ENCODE peak calls at places on chromosomes 13 and 19, in nine cellular contexts. One of them, this sample, is unnamed.
A peak's percentile ranks its signal among the peaks of the same experiment; 100 is the strongest.

GRCh38 chr19:18153555-18154134 is 682 bp downstream of the PIK3R2 start:
- DNase-seq in A549: no peak
- DNase-seq in AG04450: no peak
- DNase-seq in MCF 10A: no peak
- DNase-seq in WTC11: no peak
- DNase-seq in adrenal gland: peak; percentile 48
- DNase-seq in fibroblast of the aortic adventitia: no peak
- DNase-seq in progenitor cell of endocrine pancreas: no peak
- DNase-seq in AG10803: no peak
- DNase-seq in this sample: no peak

GRCh38 chr13:27425918-27426630 is 1.7 kb downstream of the GTF3A start:
- DNase-seq in WTC11: peak; percentile 29
- DNase-seq in AG04450: no peak
- DNase-seq in adrenal gland: peak; percentile 81
- DNase-seq in MCF 10A: peak; percentile 92
- DNase-seq in progenitor cell of endocrine pancreas: no peak
- DNase-seq in A549: peak; percentile 51
- DNase-seq in AG10803: peak; percentile 81
- DNase-seq in fibroblast of the aortic adventitia: peak; percentile 78
- DNase-seq in this sample: peak; percentile 66

GRCh38 chr19:46630806-46631205 is 5.2 kb downstream of the GNG8 start:
- DNase-seq in adrenal gland: no peak
- DNase-seq in A549: no peak
- DNase-seq in progenitor cell of endocrine pancreas: no peak
- DNase-seq in WTC11: no peak
- DNase-seq in fibroblast of the aortic adventitia: no peak
- DNase-seq in MCF 10A: no peak
- DNase-seq in AG04450: no peak
- DNase-seq in AG10803: no peak
- DNase-seq in this sample: no peak

GRCh38 chr19:58328999-58329398 is 2.2 kb downstream of the ZSCAN22 start:
- DNase-seq in A549: no peak
- DNase-seq in WTC11: peak; percentile 77
- DNase-seq in fibroblast of the aortic adventitia: no peak
- DNase-seq in adrenal gland: no peak
- DNase-seq in MCF 10A: no peak
- DNase-seq in progenitor cell of endocrine pancreas: peak; percentile 28
- DNase-seq in AG04450: no peak
- DNase-seq in AG10803: no peak
- DNase-seq in this sample: no peak

GRCh38 chr19:976476-976875 is 7.7 kb upstream of the WDR18 start:
- DNase-seq in fibroblast of the aortic adventitia: no peak
- DNase-seq in AG04450: no peak
- DNase-seq in MCF 10A: no peak
- DNase-seq in progenitor cell of endocrine pancreas: no peak
- DNase-seq in A549: no peak
- DNase-seq in WTC11: no peak
- DNase-seq in AG10803: no peak
- DNase-seq in adrenal gland: no peak
- DNase-seq in this sample: no peak

GRCh38 chr19:49117677-49118564 is 1.0 kb downstream of the C19orf73 start:
- DNase-seq in progenitor cell of endocrine pancreas: no peak
- DNase-seq in adrenal gland: no peak
- DNase-seq in AG04450: no peak
- DNase-seq in AG10803: no peak
- DNase-seq in fibroblast of the aortic adventitia: no peak
- DNase-seq in WTC11: no peak
- DNase-seq in A549: no peak
- DNase-seq in MCF 10A: no peak
- DNase-seq in this sample: no peak

GRCh38 chr13:95420501-95420900 is 119.2 kb upstream of the ABCC4 start:
- DNase-seq in adrenal gland: no peak
- DNase-seq in A549: no peak
- DNase-seq in AG04450: no peak
- DNase-seq in progenitor cell of endocrine pancreas: no peak
- DNase-seq in WTC11: peak; percentile 15
- DNase-seq in MCF 10A: peak; percentile 64
- DNase-seq in fibroblast of the aortic adventitia: no peak
- DNase-seq in AG10803: no peak
- DNase-seq in this sample: no peak

GRCh38 chr13:37869756-37870488 is at the start of gene TRPC4:
- DNase-seq in WTC11: peak; percentile 76
- DNase-seq in AG10803: peak; percentile 80
- DNase-seq in adrenal gland: peak; percentile 21
- DNase-seq in fibroblast of the aortic adventitia: peak; percentile 41
- DNase-seq in A549: peak; percentile 1
- DNase-seq in progenitor cell of endocrine pancreas: peak; percentile 49
- DNase-seq in AG04450: no peak
- DNase-seq in MCF 10A: peak; percentile 78
- DNase-seq in this sample: peak; percentile 29

GRCh38 chr13:20714161-20714560 is 10.7 kb downstream of the IL17D start:
- DNase-seq in WTC11: no peak
- DNase-seq in fibroblast of the aortic adventitia: peak; percentile 64
- DNase-seq in A549: no peak
- DNase-seq in progenitor cell of endocrine pancreas: no peak
- DNase-seq in adrenal gland: no peak
- DNase-seq in MCF 10A: no peak
- DNase-seq in AG10803: peak; percentile 81
- DNase-seq in AG04450: no peak
- DNase-seq in this sample: no peak

GRCh38 chr19:39401549-39402416 is 4.9 kb upstream of the ZFP36 start:
- DNase-seq in A549: no peak
- DNase-seq in AG10803: peak; percentile 61
- DNase-seq in MCF 10A: peak; percentile 88
- DNase-seq in WTC11: no peak
- DNase-seq in fibroblast of the aortic adventitia: peak; percentile 77
- DNase-seq in AG04450: no peak
- DNase-seq in progenitor cell of endocrine pancreas: no peak
- DNase-seq in adrenal gland: peak; percentile 84
- DNase-seq in this sample: peak; percentile 67

GRCh38 chr19:3343619-3344502 is 22.5 kb upstream of the NFIC start:
- DNase-seq in MCF 10A: peak; percentile 97
- DNase-seq in AG04450: no peak
- DNase-seq in adrenal gland: peak; percentile 94
- DNase-seq in WTC11: peak; percentile 55
- DNase-seq in A549: peak; percentile 93
- DNase-seq in progenitor cell of endocrine pancreas: no peak
- DNase-seq in fibroblast of the aortic adventitia: peak; percentile 87
- DNase-seq in AG10803: peak; percentile 94
- DNase-seq in this sample: peak; percentile 88

GRCh38 chr19:49335071-49335783 is at the start of gene CD37:
- DNase-seq in progenitor cell of endocrine pancreas: no peak
- DNase-seq in AG04450: no peak
- DNase-seq in MCF 10A: no peak
- DNase-seq in fibroblast of the aortic adventitia: no peak
- DNase-seq in A549: no peak
- DNase-seq in WTC11: no peak
- DNase-seq in AG10803: no peak
- DNase-seq in adrenal gland: no peak
- DNase-seq in this sample: no peak

GRCh38 chr13:100349594-100349993 is 239.0 kb downstream of the GGACT start:
- DNase-seq in progenitor cell of endocrine pancreas: no peak
- DNase-seq in WTC11: no peak
- DNase-seq in MCF 10A: no peak
- DNase-seq in AG10803: no peak
- DNase-seq in adrenal gland: no peak
- DNase-seq in AG04450: no peak
- DNase-seq in A549: no peak
- DNase-seq in fibroblast of the aortic adventitia: no peak
- DNase-seq in this sample: no peak

GRCh38 chr13:25771641-25772478 is 280.0 kb downstream of the SHISA2 start:
- DNase-seq in A549: no peak
- DNase-seq in WTC11: no peak
- DNase-seq in AG10803: no peak
- DNase-seq in adrenal gland: no peak
- DNase-seq in fibroblast of the aortic adventitia: no peak
- DNase-seq in MCF 10A: no peak
- DNase-seq in AG04450: no peak
- DNase-seq in progenitor cell of endocrine pancreas: no peak
- DNase-seq in this sample: no peak
- TF ChIP-seq CTCF in A549: no peak
- TF ChIP-seq CTCF in WTC11: no peak
- TF ChIP-seq CTCF in AG10803: no peak
- TF ChIP-seq CTCF in adrenal gland: no peak
- TF ChIP-seq CTCF in fibroblast of the aortic adventitia: no peak
- TF ChIP-seq CTCF in MCF 10A: no peak
- TF ChIP-seq CTCF in AG04450: no peak
- TF ChIP-seq CTCF in progenitor cell of endocrine pancreas: no peak
- TF ChIP-seq CTCF in this sample: no peak

GRCh38 chr13:52012512-52012836 is 276 bp downstream of the ALG11 start:
- DNase-seq in fibroblast of the aortic adventitia: no peak
- DNase-seq in AG04450: no peak
- DNase-seq in adrenal gland: no peak
- DNase-seq in progenitor cell of endocrine pancreas: no peak
- DNase-seq in AG10803: no peak
- DNase-seq in A549: no peak
- DNase-seq in MCF 10A: no peak
- DNase-seq in WTC11: no peak
- DNase-seq in this sample: no peak

GRCh38 chr13:52009985-52010384 is 1.3 kb downstream of the ATP7B start:
- DNase-seq in A549: no peak
- DNase-seq in adrenal gland: no peak
- DNase-seq in progenitor cell of endocrine pancreas: no peak
- DNase-seq in fibroblast of the aortic adventitia: no peak
- DNase-seq in AG04450: no peak
- DNase-seq in MCF 10A: no peak
- DNase-seq in WTC11: no peak
- DNase-seq in AG10803: no peak
- DNase-seq in this sample: no peak

GRCh38 chr13:52011690-52012511 is at the start of gene ALG11:
- DNase-seq in AG10803: peak; percentile 97
- DNase-seq in fibroblast of the aortic adventitia: peak; percentile 96
- DNase-seq in A549: peak; percentile 86
- DNase-seq in MCF 10A: peak; percentile 99
- DNase-seq in AG04450: peak; percentile 93
- DNase-seq in WTC11: peak; percentile 100
- DNase-seq in progenitor cell of endocrine pancreas: peak; percentile 100
- DNase-seq in adrenal gland: peak; percentile 100
- DNase-seq in this sample: peak; percentile 100

GRCh38 chr13:52006491-52007245 is 4.6 kb downstream of the ATP7B start:
- DNase-seq in A549: no peak
- DNase-seq in AG04450: no peak
- DNase-seq in WTC11: no peak
- DNase-seq in AG10803: no peak
- DNase-seq in adrenal gland: no peak
- DNase-seq in MCF 10A: no peak
- DNase-seq in progenitor cell of endocrine pancreas: no peak
- DNase-seq in fibroblast of the aortic adventitia: no peak
- DNase-seq in this sample: no peak

DNA sequence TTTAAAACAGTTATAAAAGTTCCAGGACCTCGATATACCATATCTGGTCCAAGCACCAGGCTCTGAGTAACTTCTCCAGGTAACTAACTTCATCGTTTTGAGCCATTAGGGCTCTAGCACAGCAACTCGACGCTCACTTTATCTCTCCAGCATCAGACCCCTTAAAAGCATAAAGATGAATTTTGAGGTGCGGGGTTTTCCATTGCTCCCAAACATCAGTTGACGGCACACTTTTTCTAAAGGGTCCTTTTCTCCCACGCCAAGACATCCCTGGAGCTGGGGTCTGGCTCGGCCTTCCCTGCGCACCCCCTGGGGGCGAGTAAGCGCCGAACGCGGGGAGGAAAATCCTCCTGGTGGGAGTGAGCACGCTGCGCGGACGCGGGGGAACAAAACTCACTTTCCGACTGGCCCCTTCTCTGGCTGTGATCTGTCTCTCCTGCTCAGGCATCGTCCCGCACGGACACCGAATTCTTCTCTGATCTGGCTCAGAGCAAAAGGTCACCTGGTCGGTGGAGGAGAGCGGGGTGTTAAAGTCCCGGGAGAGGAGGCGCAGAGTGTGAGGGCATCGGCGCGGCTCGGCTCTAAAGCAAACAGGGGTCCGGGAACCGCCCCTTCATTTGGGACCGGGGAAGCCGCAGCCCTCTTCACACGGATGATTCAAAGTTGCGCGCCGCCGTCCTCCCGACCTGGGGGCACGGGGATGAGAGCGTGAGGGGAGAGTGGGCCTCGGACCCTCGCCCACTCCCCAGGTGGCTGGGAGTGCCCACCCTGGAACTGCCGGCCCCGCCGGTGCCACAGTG is at the start of gene ATP7B:
- DNase-seq in AG10803: no peak
- DNase-seq in AG04450: no peak
- DNase-seq in A549: peak; percentile 31
- DNase-seq in WTC11: peak; percentile 62
- DNase-seq in MCF 10A: no peak
- DNase-seq in fibroblast of the aortic adventitia: no peak
- DNase-seq in adrenal gland: peak; percentile 30
- DNase-seq in progenitor cell of endocrine pancreas: peak; percentile 28
- DNase-seq in this sample: peak; percentile 36
- TF ChIP-seq CTCF in AG10803: peak; percentile 25
- TF ChIP-seq CTCF in AG04450: peak; percentile 25
- TF ChIP-seq CTCF in A549: no peak
- TF ChIP-seq CTCF in WTC11: no peak
- TF ChIP-seq CTCF in MCF 10A: no peak
- TF ChIP-seq CTCF in fibroblast of the aortic adventitia: peak; percentile 21
- TF ChIP-seq CTCF in adrenal gland: no peak
- TF ChIP-seq CTCF in progenitor cell of endocrine pancreas: peak; percentile 47
- TF ChIP-seq CTCF in this sample: no peak

GRCh38 chr13:49240017-49240416 is 7.7 kb upstream of the CDADC1 start:
- DNase-seq in A549: no peak
- DNase-seq in MCF 10A: peak; percentile 57
- DNase-seq in adrenal gland: peak; percentile 38
- DNase-seq in AG10803: no peak
- DNase-seq in AG04450: no peak
- DNase-seq in fibroblast of the aortic adventitia: peak; percentile 45
- DNase-seq in WTC11: peak; percentile 18
- DNase-seq in progenitor cell of endocrine pancreas: no peak
- DNase-seq in this sample: peak; percentile 38
- TF ChIP-seq CTCF in A549: peak; percentile 35
- TF ChIP-seq CTCF in MCF 10A: peak; percentile 38
- TF ChIP-seq CTCF in adrenal gland: peak; percentile 19
- TF ChIP-seq CTCF in AG10803: peak; percentile 59
- TF ChIP-seq CTCF in AG04450: peak; percentile 62
- TF ChIP-seq CTCF in fibroblast of the aortic adventitia: peak; percentile 62
- TF ChIP-seq CTCF in WTC11: no peak
- TF ChIP-seq CTCF in progenitor cell of endocrine pancreas: peak; percentile 25
- TF ChIP-seq CTCF in this sample: no peak

DNA sequence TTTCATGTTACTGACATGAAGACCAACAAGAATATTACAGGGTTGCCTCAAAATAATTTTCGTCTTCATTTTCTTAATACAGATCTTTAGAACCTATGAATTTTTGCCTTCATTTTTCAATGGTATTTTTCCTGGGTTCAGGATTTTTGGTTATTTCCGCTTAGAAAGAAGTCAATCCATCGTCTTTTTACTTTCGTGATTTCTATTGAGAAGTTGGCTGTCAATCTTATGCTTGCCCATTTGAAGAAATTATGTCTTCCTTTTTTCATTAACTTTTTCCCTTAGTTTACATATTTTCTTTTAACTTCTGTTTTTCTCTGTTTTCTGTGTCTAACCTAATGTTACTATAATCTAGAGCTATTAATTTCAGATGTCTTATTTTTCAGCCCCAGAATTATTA is 868.9 kb upstream of the SLC10A2 start:
- DNase-seq in AG04450: no peak
- DNase-seq in fibroblast of the aortic adventitia: no peak
- DNase-seq in AG10803: no peak
- DNase-seq in adrenal gland: no peak
- DNase-seq in MCF 10A: no peak
- DNase-seq in progenitor cell of endocrine pancreas: no peak
- DNase-seq in WTC11: no peak
- DNase-seq in A549: no peak
- DNase-seq in this sample: no peak
- TF ChIP-seq CTCF in AG04450: no peak
- TF ChIP-seq CTCF in fibroblast of the aortic adventitia: no peak
- TF ChIP-seq CTCF in AG10803: no peak
- TF ChIP-seq CTCF in adrenal gland: no peak
- TF ChIP-seq CTCF in MCF 10A: no peak
- TF ChIP-seq CTCF in progenitor cell of endocrine pancreas: no peak
- TF ChIP-seq CTCF in WTC11: no peak
- TF ChIP-seq CTCF in A549: no peak
- TF ChIP-seq CTCF in this sample: no peak

GRCh38 chr19:11548315-11548700 is 9.7 kb downstream of the CNN1 start:
- DNase-seq in AG04450: no peak
- DNase-seq in WTC11: no peak
- DNase-seq in progenitor cell of endocrine pancreas: no peak
- DNase-seq in MCF 10A: no peak
- DNase-seq in A549: no peak
- DNase-seq in fibroblast of the aortic adventitia: no peak
- DNase-seq in AG10803: no peak
- DNase-seq in adrenal gland: no peak
- DNase-seq in this sample: no peak
- TF ChIP-seq CTCF in AG04450: no peak
- TF ChIP-seq CTCF in WTC11: no peak
- TF ChIP-seq CTCF in progenitor cell of endocrine pancreas: no peak
- TF ChIP-seq CTCF in MCF 10A: no peak
- TF ChIP-seq CTCF in A549: no peak
- TF ChIP-seq CTCF in fibroblast of the aortic adventitia: no peak
- TF ChIP-seq CTCF in AG10803: no peak
- TF ChIP-seq CTCF in adrenal gland: no peak
- TF ChIP-seq CTCF in this sample: no peak

This sample was measured in testis.